ENCODE peak calls at places on chromosomes 13 and 19, in ten cellular contexts. T is astrocyte; E is naive thymus-derived CD4-positive, alpha-beta T cell; B is H7; G is psoas muscle; Q is brain microvascular endothelial cell; V is SK-N-SH; C is NB4; N is breast epithelium; Z is kidney epithelial cell. U is an unnamed sample.

GRCh38 chr19:39631626-39632025 is 24.1 kb upstream of the LGALS16 start:
- DNase-seq in T (no peak), E (no peak), B (no peak), G (no peak), Q (no peak), V (no peak), C (no peak), N (no peak), Z (no peak), U (no peak)

GRCh38 chr19:39154626-39155100 is 29.1 kb downstream of the PAK4 start:
- DNase-seq in T (no peak), E (no peak), B (peak; percentile 84), G (no peak), Q (no peak), V (peak; percentile 75), C (no peak), N (peak; percentile 85), Z (no peak), U (peak; percentile 18)

GRCh38 chr13:77565635-77566034 is 30.1 kb downstream of the SCEL start:
- DNase-seq in T (peak; percentile 8), E (no peak), B (peak; percentile 19), G (no peak), Q (peak; percentile 25), V (peak; percentile 39), C (peak; percentile 57), N (no peak), Z (no peak), U (peak; percentile 71)

GRCh38 chr13:70960841-70961443 is 852.7 kb upstream of the KLHL1 start:
- DNase-seq in T (peak; percentile 3), E (no peak), B (no peak), G (no peak), Q (peak; percentile 20), V (peak; percentile 23), C (peak; percentile 61), N (no peak), Z (peak; percentile 7), U (peak; percentile 68)

GRCh38 chr13:112968910-112969691 is at the start of gene MCF2L:
- DNase-seq in T (peak; percentile 16), E (peak; percentile 70), B (peak; percentile 96), G (no peak), Q (no peak), V (peak; percentile 93), C (no peak), N (no peak), Z (no peak), U (peak; percentile 60)

GRCh38 chr13:48979892-48980291 is 4.2 kb downstream of the FNDC3A start:
- DNase-seq in T (no peak), E (no peak), B (no peak), G (no peak), Q (no peak), V (no peak), C (peak; percentile 81), N (no peak), Z (no peak), U (no peak)

GRCh38 chr19:2291185-2291751 is 9.3 kb upstream of the PEAK3 start:
- DNase-seq in T (no peak), E (no peak), B (peak; percentile 94), G (no peak), Q (no peak), V (peak; percentile 84), C (no peak), N (no peak), Z (no peak), U (no peak)

GRCh38 chr19:3045885-3046603 is 16.3 kb downstream of the TLE5 start:
- DNase-seq in T (no peak), E (no peak), B (peak; percentile 86), G (no peak), Q (no peak), V (no peak), C (no peak), N (no peak), Z (no peak), U (no peak)

GRCh38 chr19:14149509-14149994 is 13.2 kb upstream of the ASF1B start:
- DNase-seq in T (no peak), E (peak; percentile 67), B (peak; percentile 80), G (peak; percentile 80), Q (no peak), V (peak; percentile 77), C (no peak), N (peak; percentile 83), Z (no peak), U (no peak)

GRCh38 chr13:19681517-19681916 is 48.1 kb downstream of the MPHOSPH8 start:
- DNase-seq in T (no peak), E (no peak), B (peak; percentile 44), G (no peak), Q (no peak), V (no peak), C (no peak), N (no peak), Z (no peak), U (peak; percentile 59)

GRCh38 chr13:33873251-33873908 is 55.4 kb downstream of the RFC3 start:
- DNase-seq in T (no peak), E (no peak), B (no peak), G (no peak), Q (no peak), V (no peak), C (no peak), N (no peak), Z (no peak), U (no peak)

GRCh38 chr19:19077103-19077502 is 13.3 kb downstream of the SLC25A42 start:
- DNase-seq in T (no peak), E (no peak), B (no peak), G (no peak), Q (no peak), V (no peak), C (peak; percentile 75), N (no peak), Z (no peak), U (no peak)

DNA sequence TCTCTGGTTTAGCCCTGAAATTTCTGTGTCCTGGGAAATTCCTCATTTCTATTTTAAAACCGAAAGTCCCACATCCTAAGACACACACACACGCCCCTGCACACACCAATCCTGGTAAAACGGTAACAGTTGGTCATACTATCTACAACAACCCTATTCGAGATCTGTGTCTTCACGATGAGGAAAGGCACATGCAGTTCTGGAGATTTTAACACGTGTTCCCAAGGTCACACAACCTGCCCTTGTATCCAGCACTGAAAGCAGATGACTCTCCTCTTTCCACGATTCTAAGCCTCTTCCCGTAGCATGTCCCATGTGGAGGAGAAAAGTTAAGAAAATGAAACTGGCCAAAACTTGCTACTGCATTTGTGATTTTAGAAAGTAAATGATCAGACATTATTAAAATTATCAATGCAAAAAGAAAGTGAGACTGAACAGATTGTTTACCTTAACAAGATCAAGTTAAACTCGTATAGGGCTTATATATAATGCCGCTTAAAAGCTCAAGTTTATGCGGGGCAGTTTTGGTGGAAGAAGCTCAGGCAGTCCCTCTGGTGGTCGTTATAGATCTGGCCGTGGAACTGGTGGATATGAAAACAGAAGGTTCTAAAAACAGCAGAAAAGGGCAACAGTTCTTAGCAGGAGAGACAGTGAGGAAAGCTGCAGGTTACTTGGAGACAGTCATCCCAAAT is 32.7 kb downstream of the VSTM1 start:
- DNase-seq in T (no peak), E (no peak), B (peak; percentile 38), G (no peak), Q (no peak), V (no peak), C (peak; percentile 58), N (no peak), Z (no peak), U (peak; percentile 52)
- H3K4me3 ChIP-seq in T (peak overlapping the region; percentile 18), E (no peak overlapping the region), B (no peak overlapping the region), G (no peak overlapping the region), Q (no peak overlapping the region), V (peak overlapping the region; percentile 41), C (peak overlapping the region; percentile 23), N (no peak overlapping the region), Z (no peak overlapping the region), U (no peak overlapping the region)

GRCh38 chr13:114130131-114130707 is 2.2 kb downstream of the RASA3 start:
- DNase-seq in T (no peak), E (no peak), B (no peak), G (peak; percentile 21), Q (no peak), V (no peak), C (no peak), N (no peak), Z (no peak), U (no peak)

GRCh38 chr13:114129649-114130062 is 2.8 kb downstream of the RASA3 start:
- DNase-seq in T (no peak), E (no peak), B (no peak), G (no peak), Q (no peak), V (no peak), C (peak; percentile 78), N (no peak), Z (no peak), U (no peak)

GRCh38 chr13:114128348-114128623 is 4.1 kb downstream of the RASA3 start:
- DNase-seq in T (no peak), E (no peak), B (no peak), G (no peak), Q (no peak), V (no peak), C (no peak), N (no peak), Z (no peak), U (no peak)

GRCh38 chr13:114127473-114128347 is 4.7 kb downstream of the RASA3 start:
- DNase-seq in T (no peak), E (no peak), B (peak; percentile 77), G (no peak), Q (no peak), V (no peak), C (no peak), N (no peak), Z (no peak), U (no peak)

GRCh38 chr13:114128624-114129522 is 3.5 kb downstream of the RASA3 start:
- DNase-seq in T (peak; percentile 95), E (peak; percentile 74), B (no peak), G (peak; percentile 84), Q (peak; percentile 93), V (no peak), C (peak; percentile 96), N (no peak), Z (peak; percentile 78), U (peak; percentile 90)
- H3K4me3 ChIP-seq in T (peak overlapping the region; percentile 99), E (peak overlapping the region; percentile 90), B (no peak overlapping the region), G (peak overlapping the region; percentile 82), Q (peak overlapping the region; percentile 39), V (no peak overlapping the region), C (peak overlapping the region; percentile 85), N (peak overlapping the region; percentile 25), Z (peak overlapping the region; percentile 18), U (peak overlapping the region; percentile 31)

GRCh38 chr19:49301866-49302252 is 23.1 kb downstream of the SLC6A16 start:
- DNase-seq in T (no peak), E (no peak), B (no peak), G (no peak), Q (no peak), V (no peak), C (no peak), N (no peak), Z (no peak), U (no peak)
- H3K4me3 ChIP-seq in T (no peak overlapping the region), E (no peak overlapping the region), B (no peak overlapping the region), G (no peak overlapping the region), Q (no peak overlapping the region), V (no peak overlapping the region), C (no peak overlapping the region), N (no peak overlapping the region), Z (no peak overlapping the region), U (no peak overlapping the region)

DNA sequence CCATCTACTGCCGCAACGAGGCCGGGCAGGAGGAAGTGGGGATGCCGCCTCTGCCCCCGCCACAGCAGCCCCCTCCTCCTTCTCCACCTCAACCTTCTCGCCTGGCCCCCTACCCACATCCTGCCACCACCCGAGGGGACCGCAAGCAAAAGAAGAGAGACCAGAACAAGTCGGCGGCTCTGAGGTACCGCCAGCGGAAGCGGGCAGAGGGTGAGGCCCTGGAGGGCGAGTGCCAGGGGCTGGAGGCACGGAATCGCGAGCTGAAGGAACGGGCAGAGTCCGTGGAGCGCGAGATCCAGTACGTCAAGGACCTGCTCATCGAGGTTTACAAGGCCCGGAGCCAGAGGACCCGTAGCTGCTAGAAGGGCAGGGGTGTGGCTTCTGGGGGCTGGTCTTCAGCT is 3.4 kb upstream of the NUP62 start:
- DNase-seq in T (no peak), E (peak; percentile 60), B (no peak), G (no peak), Q (no peak), V (no peak), C (no peak), N (no peak), Z (no peak), U (no peak)
- H3K4me3 ChIP-seq in T (no peak overlapping the region), E (no peak overlapping the region), B (no peak overlapping the region), G (no peak overlapping the region), Q (no peak overlapping the region), V (no peak overlapping the region), C (no peak overlapping the region), N (no peak overlapping the region), Z (no peak overlapping the region), U (no peak overlapping the region)

U was measured in choroid plexus epithelial cell.